ENCODE peak calls at places on chromosomes 12 and 14, in five cellular contexts. One of them, this sample, is unnamed.

GRCh38 chr14:91283666-91284065 is 39.2 kb upstream of the GPR68 start:
- DNase-seq in NCI-H345: no peak
- DNase-seq in H7: no peak
- DNase-seq in fibroblast of pulmonary artery: no peak
- DNase-seq in stimulated activated naive CD4-positive, alpha-beta T cell: no peak
- DNase-seq in this sample: peak; percentile 11

GRCh38 chr14:76546426-76547221 is 170.7 kb downstream of the ESRRB start:
- DNase-seq in fibroblast of pulmonary artery: no peak
- DNase-seq in H7: peak; percentile 83
- DNase-seq in NCI-H345: peak; percentile 18
- DNase-seq in stimulated activated naive CD4-positive, alpha-beta T cell: no peak
- DNase-seq in this sample: peak; percentile 77

GRCh38 chr14:99511421-99512109 is 30.4 kb downstream of the CCNK start:
- DNase-seq in fibroblast of pulmonary artery: no peak
- DNase-seq in stimulated activated naive CD4-positive, alpha-beta T cell: no peak
- DNase-seq in NCI-H345: no peak
- DNase-seq in H7: no peak
- DNase-seq in this sample: peak; percentile 15

GRCh38 chr12:54526800-54527630 is 22.4 kb upstream of the PDE1B start:
- DNase-seq in NCI-H345: no peak
- DNase-seq in stimulated activated naive CD4-positive, alpha-beta T cell: peak; percentile 6
- DNase-seq in fibroblast of pulmonary artery: peak; percentile 24
- DNase-seq in H7: peak; percentile 61
- DNase-seq in this sample: peak; percentile 91

GRCh38 chr12:105445261-105446015 is 114.9 kb downstream of the C12orf75 start:
- DNase-seq in NCI-H345: no peak
- DNase-seq in fibroblast of pulmonary artery: peak; percentile 85
- DNase-seq in H7: no peak
- DNase-seq in stimulated activated naive CD4-positive, alpha-beta T cell: no peak
- DNase-seq in this sample: peak; percentile 26

GRCh38 chr12:102954143-102954542 is 3.3 kb upstream of the ASCL1 start:
- DNase-seq in fibroblast of pulmonary artery: no peak
- DNase-seq in stimulated activated naive CD4-positive, alpha-beta T cell: no peak
- DNase-seq in H7: no peak
- DNase-seq in NCI-H345: peak; percentile 70
- DNase-seq in this sample: no peak

GRCh38 chr14:89489796-89490506 is 72.9 kb upstream of the FOXN3 start:
- DNase-seq in fibroblast of pulmonary artery: no peak
- DNase-seq in stimulated activated naive CD4-positive, alpha-beta T cell: no peak
- DNase-seq in H7: no peak
- DNase-seq in NCI-H345: no peak
- DNase-seq in this sample: no peak

GRCh38 chr12:105334001-105334400 is 3.5 kb downstream of the C12orf75 start:
- DNase-seq in NCI-H345: peak; percentile 4
- DNase-seq in stimulated activated naive CD4-positive, alpha-beta T cell: no peak
- DNase-seq in fibroblast of pulmonary artery: peak; percentile 61
- DNase-seq in H7: no peak
- DNase-seq in this sample: no peak

GRCh38 chr12:104342147-104342546 is 38.6 kb downstream of the EID3 start:
- DNase-seq in H7: no peak
- DNase-seq in NCI-H345: no peak
- DNase-seq in stimulated activated naive CD4-positive, alpha-beta T cell: no peak
- DNase-seq in fibroblast of pulmonary artery: no peak
- DNase-seq in this sample: no peak

This sample was measured in ELF-1.